ENCODE peak calls at places on chromosomes 11 and 22, in four cellular contexts. One of them, this sample, is unnamed.

GRCh38 chr22:49432211-49432905 is 395.3 kb downstream of the BRD1 start:
- DNase-seq in LoVo: no peak
- DNase-seq in Kasumi-1: no peak
- DNase-seq in head of caudate nucleus: no peak
- DNase-seq in this sample: no peak

GRCh38 chr11:111944651-111945051 is 7.5 kb downstream of the DIXDC1 start:
- DNase-seq in head of caudate nucleus: no peak
- DNase-seq in Kasumi-1: no peak
- DNase-seq in LoVo: no peak
- DNase-seq in this sample: no peak

GRCh38 chr22:27668828-27669797 is 132.4 kb downstream of the MN1 start:
- DNase-seq in head of caudate nucleus: no peak
- DNase-seq in Kasumi-1: peak; percentile 80
- DNase-seq in LoVo: peak; percentile 29
- DNase-seq in this sample: no peak

GRCh38 chr11:105124756-105125155 is 14.8 kb downstream of the CARD18 start:
- DNase-seq in Kasumi-1: no peak
- DNase-seq in LoVo: no peak
- DNase-seq in head of caudate nucleus: no peak
- DNase-seq in this sample: no peak

GRCh38 chr11:31996159-31996881 is 94.6 kb upstream of the RCN1 start:
- DNase-seq in head of caudate nucleus: no peak
- DNase-seq in Kasumi-1: no peak
- DNase-seq in LoVo: no peak
- DNase-seq in this sample: no peak

GRCh38 chr11:92227233-92227593 is 2.6 kb downstream of the FAT3 start:
- DNase-seq in head of caudate nucleus: no peak
- DNase-seq in Kasumi-1: no peak
- DNase-seq in LoVo: no peak
- DNase-seq in this sample: no peak

GRCh38 chr11:10982695-10983492 is 125.0 kb upstream of the ZBED5 start:
- DNase-seq in Kasumi-1: no peak
- DNase-seq in LoVo: peak; percentile 32
- DNase-seq in head of caudate nucleus: no peak
- DNase-seq in this sample: no peak

GRCh38 chr22:19111584-19111983 is 10.6 kb downstream of the DGCR2 start:
- DNase-seq in head of caudate nucleus: no peak
- DNase-seq in Kasumi-1: no peak
- DNase-seq in LoVo: no peak
- DNase-seq in this sample: no peak

GRCh38 chr11:64758330-64759079 is 1.3 kb downstream of the PYGM start:
- DNase-seq in Kasumi-1: no peak
- DNase-seq in LoVo: no peak
- DNase-seq in head of caudate nucleus: peak; percentile 1
- DNase-seq in this sample: no peak